ENCODE peak calls at places on chromosomes 11 and 22, in six cellular contexts. W is stimulated activated CD8-positive, alpha-beta memory T cell treated with anti-CD3 and anti-CD28 coated beads, Interleukin-4, amount 100 ng/mL, for 4 hours; O is ovary; F is Caki2; H is ELR; D is CD14-positive monocyte. Q is an unnamed sample.

GRCh38 chr22:37334859-37335818 is 52.8 kb downstream of the CYTH4 start:
- DNase-seq in W (no peak), O (no peak), F (no peak), H (no peak), D (no peak), Q (peak; percentile 85)

GRCh38 chr22:22768885-22769284 is 118.7 kb upstream of the IGLL5 start:
- DNase-seq in W (no peak), O (no peak), F (no peak), H (no peak), D (no peak), Q (no peak)

GRCh38 chr22:37045958-37046357 is 5.6 kb upstream of the KCTD17 start:
- DNase-seq in W (no peak), O (no peak), F (peak; percentile 26), H (peak; percentile 63), D (no peak), Q (no peak)

GRCh38 chr11:86988351-86988881 is 33.2 kb upstream of the FZD4 start:
- DNase-seq in W (no peak), O (no peak), F (no peak), H (no peak), D (no peak), Q (no peak)

GRCh38 chr11:27353593-27354358 is 9.2 kb downstream of the CCDC34 start:
- DNase-seq in W (no peak), O (no peak), F (no peak), H (peak; percentile 64), D (no peak), Q (no peak)

GRCh38 chr22:29481265-29482000 is 1.4 kb downstream of the NEFH start:
- DNase-seq in W (no peak), O (peak; percentile 74), F (no peak), H (no peak), D (no peak), Q (no peak)

GRCh38 chr22:46857142-46857825 is 94.8 kb downstream of the TBC1D22A start:
- DNase-seq in W (no peak), O (no peak), F (no peak), H (no peak), D (no peak), Q (no peak)

GRCh38 chr22:42908082-42908746 is 51.1 kb upstream of the ARFGAP3 start:
- DNase-seq in W (no peak), O (no peak), F (no peak), H (no peak), D (no peak), Q (peak; percentile 61)

GRCh38 chr11:29336727-29337212 is 680.1 kb downstream of the KCNA4 start:
- DNase-seq in W (no peak), O (no peak), F (no peak), H (peak; percentile 64), D (no peak), Q (no peak)

GRCh38 chr11:2197771-2198520 is 26.3 kb upstream of the TH start:
- DNase-seq in W (no peak), O (no peak), F (no peak), H (no peak), D (no peak), Q (no peak)

GRCh38 chr11:13318498-13319295 is 41.1 kb downstream of the BMAL1 start:
- DNase-seq in W (no peak), O (no peak), F (no peak), H (no peak), D (no peak), Q (no peak)

GRCh38 chr22:28208036-28208435 is 289.0 kb upstream of the PITPNB start:
- DNase-seq in W (no peak), O (no peak), F (no peak), H (peak; percentile 43), D (no peak), Q (no peak)

GRCh38 chr11:72413914-72414628 is 20.3 kb downstream of the CLPB start:
- DNase-seq in W (peak; percentile 40), O (peak; percentile 70), F (peak; percentile 64), H (peak; percentile 82), D (peak; percentile 85), Q (peak; percentile 79)

GRCh38 chr11:27582686-27583085 is 76.1 kb upstream of the LIN7C start:
- DNase-seq in W (no peak), O (no peak), F (no peak), H (no peak), D (no peak), Q (no peak)

GRCh38 chr11:13923716-13924650 is 38.5 kb upstream of the SPON1 start:
- DNase-seq in W (no peak), O (no peak), F (peak; percentile 93), H (no peak), D (no peak), Q (no peak)

GRCh38 chr11:1834132-1834610 is 619 bp upstream of the SYT8 start:
- DNase-seq in W (no peak), O (no peak), F (peak; percentile 26), H (no peak), D (no peak), Q (no peak)

GRCh38 chr22:30348395-30348794 is 8.3 kb downstream of the SF3A1 start:
- DNase-seq in W (no peak), O (no peak), F (no peak), H (no peak), D (no peak), Q (no peak)

GRCh38 chr11:13928566-13929251 is 33.8 kb upstream of the SPON1 start:
- DNase-seq in W (no peak), O (no peak), F (peak; percentile 86), H (peak; percentile 70), D (no peak), Q (no peak)

GRCh38 chr11:57095896-57096295 is 85.9 kb upstream of the LRRC55 start:
- DNase-seq in W (no peak), O (no peak), F (no peak), H (no peak), D (no peak), Q (no peak)

GRCh38 chr11:45900916-45901617 is 6.0 kb downstream of the FREY1 start:
- DNase-seq in W (no peak), O (peak; percentile 43), F (no peak), H (no peak), D (no peak), Q (no peak)

GRCh38 chr22:31603081-31603525 is 58.9 kb downstream of the PISD start:
- DNase-seq in W (no peak), O (no peak), F (peak; percentile 90), H (no peak), D (no peak), Q (no peak)

GRCh38 chr11:118895093-118896039 is 11.7 kb downstream of the CXCR5 start:
- DNase-seq in W (no peak), O (peak; percentile 25), F (no peak), H (no peak), D (no peak), Q (no peak)

GRCh38 chr22:19879996-19880785 is 25.5 kb upstream of the GNB1L start:
- DNase-seq in W (no peak), O (peak; percentile 5), F (no peak), H (no peak), D (peak; percentile 45), Q (no peak)

GRCh38 chr11:57324154-57324885 is 432 bp downstream of the TNKS1BP1 start:
- DNase-seq in W (no peak), O (peak; percentile 65), F (peak; percentile 44), H (peak; percentile 54), D (no peak), Q (peak; percentile 68)

GRCh38 chr11:67409781-67410368 is 5.6 kb upstream of the CARNS1 start:
- DNase-seq in W (no peak), O (no peak), F (no peak), H (no peak), D (no peak), Q (no peak)

Q was measured in NCI-H2171.